ENCODE peak calls at places on chromosomes 4 and X, in six cellular contexts. N, D, Q, B, S and U are unnamed samples.

GRCh38 chr4:7150083-7150635 is 42.2 kb upstream of the SORCS2 start:
- DNase-seq in D (no peak), N (no peak), Q (no peak), B (no peak), S (no peak), U (no peak)

GRCh38 chrX:101009086-101009485 is 39.6 kb downstream of the ARL13A start:
- DNase-seq in Q (no peak), S (no peak), N (peak; percentile 12), B (no peak), D (no peak), U (no peak)

GRCh38 chr4:26022346-26022891 is 108.4 kb downstream of the SMIM20 start:
- DNase-seq in Q (no peak), S (peak; percentile 56), N (peak; percentile 85), D (no peak), B (no peak), U (no peak)

GRCh38 chr4:1378559-1379231 is 27.5 kb downstream of the NKX1-1 start:
- DNase-seq in N (no peak), Q (peak; percentile 64), D (no peak), S (peak; percentile 35), B (peak; percentile 71), U (no peak)

GRCh38 chr4:184848510-184848909 is 22.7 kb upstream of the ACSL1 start:
- DNase-seq in Q (no peak), S (no peak), B (no peak), D (no peak), N (no peak), U (no peak)

GRCh38 chrX:45172890-45173289 is 27.8 kb downstream of the DIPK2B start:
- DNase-seq in D (no peak), Q (no peak), N (peak; percentile 42), S (no peak), B (no peak), U (no peak)

GRCh38 chr4:140296335-140296753 is 77.1 kb upstream of the SCOC start:
- DNase-seq in Q (peak; percentile 87), S (peak; percentile 60), N (peak; percentile 79), B (peak; percentile 78), D (peak; percentile 40), U (peak; percentile 8)

GRCh38 chr4:113064244-113064643 is 14.8 kb downstream of the ANK2 start:
- DNase-seq in S (no peak), N (no peak), Q (no peak), B (no peak), D (no peak), U (no peak)

GRCh38 chr4:40553995-40554394 is 75.7 kb downstream of the RBM47 start:
- DNase-seq in Q (no peak), S (no peak), B (no peak), N (no peak), D (no peak), U (no peak)

GRCh38 chr4:6772223-6772928 is 10.2 kb upstream of the KIAA0232 start:
- DNase-seq in B (no peak), D (peak; percentile 72), Q (peak; percentile 23), S (no peak), N (peak; percentile 51), U (no peak)

GRCh38 chr4:136829298-136829697 is 703.0 kb downstream of the PCDH18 start:
- DNase-seq in Q (no peak), B (no peak), S (no peak), D (no peak), N (no peak), U (no peak)

GRCh38 chrX:7132335-7133035 is 15.0 kb upstream of the STS start:
- DNase-seq in S (peak; percentile 56), B (peak; percentile 71), N (peak; percentile 73), D (peak; percentile 91), Q (no peak), U (peak; percentile 21)

GRCh38 chr4:81747242-81747930 is 275.7 kb upstream of the RASGEF1B start:
- DNase-seq in Q (no peak), D (no peak), S (no peak), B (no peak), N (no peak), U (no peak)

GRCh38 chr4:6230502-6230785 is 30.1 kb upstream of the JAKMIP1 start:
- DNase-seq in D (no peak), N (no peak), Q (no peak), S (no peak), B (no peak), U (no peak)

GRCh38 chr4:118173956-118174355 is 139.7 kb downstream of the NDST3 start:
- DNase-seq in N (peak; percentile 69), Q (no peak), S (no peak), D (no peak), B (no peak), U (no peak)

GRCh38 chr4:68797618-68798017 is 18.2 kb upstream of the UGT2B10 start:
- DNase-seq in D (no peak), N (no peak), S (no peak), Q (no peak), B (no peak), U (no peak)

GRCh38 chr4:3293410-3294391 is 880 bp downstream of the RGS12 start:
- DNase-seq in S (peak; percentile 76), Q (no peak), B (peak; percentile 80), N (no peak), D (no peak), U (no peak)

GRCh38 chr4:56307423-56307822 is 79.9 kb downstream of the AASDH start:
- DNase-seq in N (peak; percentile 25), Q (no peak), S (no peak), B (no peak), D (no peak), U (no peak)

GRCh38 chr4:64158648-64159326 is 250.5 kb downstream of the TECRL start:
- DNase-seq in N (peak; percentile 32), D (peak; percentile 29), Q (no peak), S (no peak), B (no peak), U (peak; percentile 10)

GRCh38 chr4:153257966-153258365 is 53.7 kb downstream of the TRIM2 start:
- DNase-seq in S (no peak), D (no peak), B (no peak), Q (no peak), N (no peak), U (no peak)

GRCh38 chr4:56106180-56106579 is 157.4 kb downstream of the CEP135 start:
- DNase-seq in N (no peak), S (no peak), Q (no peak), D (no peak), B (no peak), U (no peak)

GRCh38 chr4:10608501-10609219 is 75.9 kb downstream of the CLNK start:
- DNase-seq in N (peak; percentile 41), B (no peak), D (no peak), Q (no peak), S (no peak), U (no peak)

GRCh38 chr4:130675262-130675661 is 1579.3 kb downstream of the C4orf33 start:
- DNase-seq in N (no peak), B (no peak), D (no peak), Q (no peak), S (no peak), U (no peak)

GRCh38 chrX:128816919-128817318 is 706.4 kb downstream of the SMARCA1 start:
- DNase-seq in Q (no peak), N (no peak), B (no peak), S (no peak), D (no peak), U (no peak)

GRCh38 chrX:11579856-11580595 is 85.7 kb downstream of the ARHGAP6 start:
- DNase-seq in Q (no peak), N (no peak), S (no peak), D (no peak), B (no peak), U (no peak)

GRCh38 chrX:46268429-46268828 is 276.8 kb downstream of the ZNF674 start:
- DNase-seq in Q (no peak), D (no peak), B (no peak), N (peak; percentile 69), S (no peak), U (no peak)

GRCh38 chrX:119708936-119709335 is 16.0 kb upstream of the SEPTIN6 start:
- DNase-seq in D (no peak), S (no peak), Q (no peak), B (no peak), N (no peak), U (no peak)

DNA sequence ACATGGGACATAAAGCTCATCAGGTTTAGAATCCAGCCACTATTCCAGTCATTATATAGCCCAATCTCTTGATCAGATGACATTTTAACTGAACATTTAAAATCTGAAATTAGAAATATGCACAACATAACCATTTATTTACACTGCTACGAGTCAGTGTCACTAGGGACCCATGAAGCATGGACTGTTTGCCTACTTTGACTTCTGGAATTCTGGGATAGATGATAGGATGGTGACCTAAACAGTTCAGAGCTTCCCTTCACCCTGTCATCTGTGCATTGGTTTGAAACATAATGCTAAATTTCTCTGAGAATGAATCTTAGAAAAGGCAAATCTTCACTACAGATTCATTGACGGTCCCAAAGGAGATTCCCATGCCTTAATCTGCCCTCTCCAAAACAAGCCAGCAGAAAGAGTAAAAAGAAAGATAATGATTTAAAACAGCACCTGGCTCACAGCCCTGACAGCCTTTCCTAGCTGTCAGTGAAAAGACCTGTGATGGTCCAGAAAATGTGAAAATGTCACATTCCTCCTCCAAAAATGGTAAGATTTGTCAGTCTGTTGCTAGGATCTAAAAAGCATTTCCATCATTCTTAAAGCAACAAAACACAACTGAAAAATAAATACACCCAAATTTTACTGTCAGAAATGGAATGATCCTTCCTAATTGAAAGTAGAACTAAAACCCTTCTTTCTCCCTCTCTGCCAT is 18.8 kb upstream of the HERC3 start:
- DNase-seq in Q (no peak), B (no peak), S (no peak), D (no peak), N (no peak), U (no peak)
- H3K27ac ChIP-seq in Q (peak overlapping the region; percentile 7), B (no peak overlapping the region), S (no peak overlapping the region), D (no peak overlapping the region), N (no peak overlapping the region), U (no peak overlapping the region)

DNA sequence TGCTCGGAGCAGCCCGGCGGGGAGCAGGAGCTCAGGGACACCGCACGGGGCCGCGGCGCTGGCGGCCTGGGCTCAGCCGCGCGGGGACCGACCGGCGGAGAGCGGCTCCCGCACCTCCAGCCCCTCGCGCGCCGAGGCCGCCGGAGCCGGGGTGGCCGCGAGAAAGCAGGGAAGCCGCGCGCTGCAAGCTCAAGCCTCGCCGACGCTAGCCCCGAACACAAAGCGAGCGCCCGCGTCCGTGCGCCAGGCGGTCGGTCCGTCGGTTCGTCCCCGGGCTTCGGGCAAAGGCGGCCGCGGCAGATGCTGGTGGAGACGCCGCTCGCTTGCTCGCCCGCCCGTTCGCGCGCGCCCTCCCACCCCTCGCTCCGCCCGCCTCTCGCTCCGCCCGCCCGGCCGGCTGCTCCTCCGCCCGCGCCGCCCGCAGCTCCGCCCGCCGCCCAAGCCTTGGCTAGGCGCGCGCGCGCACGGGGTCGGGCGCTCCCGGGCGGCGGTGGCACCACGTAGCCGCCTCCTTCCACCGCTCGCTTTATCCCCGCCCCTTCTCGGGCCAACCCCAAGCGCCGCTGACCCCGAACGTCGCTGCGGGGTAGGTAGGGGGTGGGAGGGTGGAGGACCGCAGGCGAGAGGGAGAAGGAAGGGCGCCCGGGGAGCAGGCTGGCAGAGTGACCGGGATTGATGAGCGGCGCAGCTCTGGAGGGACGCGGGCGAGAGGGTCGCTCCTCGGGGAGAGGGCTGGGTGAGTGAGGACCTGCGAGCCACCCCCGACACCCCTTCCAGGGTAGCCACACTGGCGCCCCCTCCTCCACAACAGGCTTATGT is at the start of gene TSPAN5:
- DNase-seq in B (peak; percentile 93), N (peak; percentile 57), S (peak; percentile 93), Q (peak; percentile 85), D (peak; percentile 82), U (peak; percentile 86)
- H3K27ac ChIP-seq in B (peak within 1 kb of the TSS; percentile 69), N (peak within 1 kb of the TSS; percentile 99), S (no peak within 1 kb of the TSS), Q (peak within 1 kb of the TSS; percentile 79), D (peak within 1 kb of the TSS; percentile 80), U (peak within 1 kb of the TSS; percentile 92)

GRCh38 chr4:103567591-103567990 is 152.2 kb downstream of the TACR3 start:
- DNase-seq in Q (no peak), D (no peak), S (no peak), B (no peak), N (no peak), U (no peak)
- H3K27ac ChIP-seq in Q (no peak overlapping the region), D (no peak overlapping the region), S (no peak overlapping the region), B (no peak overlapping the region), N (no peak overlapping the region), U (no peak overlapping the region)

GRCh38 chr4:186644737-186645261 is 78.9 kb downstream of the FAT1 start:
- DNase-seq in N (peak; percentile 23), D (no peak), B (no peak), S (peak; percentile 72), Q (no peak), U (no peak)
- H3K27ac ChIP-seq in N (peak overlapping the region; percentile 28), D (no peak overlapping the region), B (no peak overlapping the region), S (no peak overlapping the region), Q (no peak overlapping the region), U (no peak overlapping the region)